ENCODE peak calls at places on chromosomes 3 and 15, in four cellular contexts. Y is stimulated activated naive B cell treated with anti-CD40 and anti-IgM and Interleukin-4, amounts not matched to agents 10 μg/mL and 1 μg/mL and 100 μg/mL, for 72 hours; T is CD4-positive, alpha-beta memory T cell; U is brain microvascular endothelial cell. Z is an unnamed sample.
A peak's percentile ranks its signal among the peaks of the same experiment; 100 is the strongest.

GRCh38 chr3:119647177-119647576 is 13.2 kb downstream of the POPDC2 start:
- DNase-seq in U (no peak), Y (no peak), T (no peak), Z (no peak)

GRCh38 chr3:33403756-33404155 is 36.4 kb downstream of the UBP1 start:
- DNase-seq in T (no peak), Y (no peak), U (peak; percentile 53), Z (no peak)

GRCh38 chr15:76829939-76830338 is 75.2 kb downstream of the SCAPER start:
- DNase-seq in T (no peak), U (no peak), Y (no peak), Z (no peak)

GRCh38 chr3:65758871-65759598 is 279.7 kb downstream of the MAGI1 start:
- DNase-seq in T (no peak), Y (no peak), U (no peak), Z (no peak)

GRCh38 chr3:72301779-72302178 is 516.8 kb upstream of the PROK2 start:
- DNase-seq in Y (no peak), U (no peak), T (no peak), Z (no peak)

GRCh38 chr15:77697893-77698292 is 65.2 kb upstream of the LINGO1 start:
- DNase-seq in T (no peak), Y (no peak), U (no peak), Z (no peak)

GRCh38 chr3:8657804-8658311 is 13.3 kb upstream of the SSUH2 start:
- DNase-seq in Y (no peak), U (no peak), T (no peak), Z (peak; percentile 72)

GRCh38 chr3:113340785-113341184 is 100.5 kb downstream of the CFAP44 start:
- DNase-seq in U (no peak), T (no peak), Y (no peak), Z (no peak)

GRCh38 chr3:101134331-101134730 is 141.1 kb upstream of the ABI3BP start:
- DNase-seq in T (no peak), U (no peak), Y (no peak), Z (no peak)

GRCh38 chr3:85574306-85574705 is 615.5 kb downstream of the CADM2 start:
- DNase-seq in T (no peak), Y (no peak), U (peak; percentile 28), Z (no peak)

GRCh38 chr3:30720586-30721313 is 114.3 kb downstream of the TGFBR2 start:
- DNase-seq in U (peak; percentile 14), T (no peak), Y (no peak), Z (peak; percentile 89)

GRCh38 chr3:50652709-50653108 is 22.0 kb upstream of the DOCK3 start:
- DNase-seq in U (no peak), T (peak; percentile 52), Y (peak; percentile 35), Z (peak; percentile 46)

GRCh38 chr3:151579571-151580270 is 118.9 kb upstream of the IGSF10 start:
- DNase-seq in T (no peak), U (no peak), Y (no peak), Z (no peak)

GRCh38 chr15:84685304-84685703 is 27.3 kb upstream of the NMB start:
- DNase-seq in T (no peak), Y (no peak), U (peak; percentile 91), Z (peak; percentile 79)

GRCh38 chr15:52787549-52788098 is 2.5 kb downstream of the ONECUT1 start:
- DNase-seq in U (no peak), Y (no peak), T (no peak), Z (no peak)

GRCh38 chr3:141608438-141608837 is 121.6 kb downstream of the RASA2 start:
- DNase-seq in U (no peak), T (no peak), Y (no peak), Z (no peak)

GRCh38 chr3:146131616-146132410 is 29.2 kb downstream of the PLOD2 start:
- DNase-seq in T (no peak), U (peak; percentile 65), Y (no peak), Z (peak; percentile 92)

GRCh38 chr3:107753494-107753893 is 230.7 kb downstream of the BBX start:
- DNase-seq in T (peak; percentile 8), Y (peak; percentile 8), U (peak; percentile 51), Z (peak; percentile 50)

GRCh38 chr3:69082805-69083204 is 1.9 kb upstream of the ARL6IP5 start:
- DNase-seq in Y (peak; percentile 70), U (peak; percentile 85), T (peak; percentile 56), Z (peak; percentile 85)

GRCh38 chr3:105527949-105528348 is 161.2 kb downstream of the ALCAM start:
- DNase-seq in T (no peak), U (no peak), Y (no peak), Z (peak; percentile 62)

GRCh38 chr3:79344876-79345871 is 422.6 kb downstream of the ROBO1 start:
- DNase-seq in T (no peak), Y (no peak), U (no peak), Z (no peak)

GRCh38 chr3:190034446-190034845 is 86.3 kb downstream of the P3H2 start:
- DNase-seq in U (no peak), Y (no peak), T (no peak), Z (no peak)

GRCh38 chr3:185283374-185283935 is 29.6 kb upstream of the EHHADH start:
- DNase-seq in T (no peak), U (no peak), Y (no peak), Z (peak; percentile 26)

GRCh38 chr15:96440978-96441377 is 110.5 kb downstream of the NR2F2 start:
- DNase-seq in Y (no peak), T (no peak), U (no peak), Z (no peak)

GRCh38 chr3:117873236-117873635 is 1161.4 kb downstream of the IGSF11 start:
- DNase-seq in Y (no peak), T (no peak), U (no peak), Z (no peak)

GRCh38 chr15:60982249-60982932 is 246.7 kb downstream of the RORA start:
- DNase-seq in U (no peak), T (no peak), Y (no peak), Z (no peak)

GRCh38 chr3:110178965-110179364 is 841.6 kb upstream of the DPPA4 start:
- DNase-seq in U (no peak), Y (no peak), T (no peak), Z (no peak)

Z was measured in A172.